ENCODE peak calls at places on chromosome 13, in eight cellular contexts. One of them, this sample, is unnamed.

GRCh38 chr13:79631260-79631659 is 150.3 kb downstream of the NDFIP2 start:
- DNase-seq in stomach: no peak
- DNase-seq in heart left ventricle: no peak
- DNase-seq in HCT116: peak
- DNase-seq in transverse colon: no peak
- DNase-seq in IMR-90: peak
- DNase-seq in body of pancreas: no peak
- DNase-seq in Peyer's patch: no peak
- DNase-seq in this sample: no peak

GRCh38 chr13:50389726-50390125 is 374.5 kb downstream of the KCNRG start:
- DNase-seq in HCT116: no peak
- DNase-seq in heart left ventricle: no peak
- DNase-seq in IMR-90: no peak
- DNase-seq in body of pancreas: no peak
- DNase-seq in Peyer's patch: no peak
- DNase-seq in stomach: no peak
- DNase-seq in transverse colon: no peak
- DNase-seq in this sample: no peak

GRCh38 chr13:23377603-23378002 is 55.9 kb downstream of the SACS start:
- DNase-seq in transverse colon: no peak
- DNase-seq in HCT116: no peak
- DNase-seq in body of pancreas: no peak
- DNase-seq in Peyer's patch: no peak
- DNase-seq in IMR-90: no peak
- DNase-seq in heart left ventricle: no peak
- DNase-seq in stomach: no peak
- DNase-seq in this sample: no peak

GRCh38 chr13:114257014-114257413 is 22.3 kb downstream of the CDC16 start:
- DNase-seq in IMR-90: no peak
- DNase-seq in HCT116: no peak
- DNase-seq in heart left ventricle: no peak
- DNase-seq in body of pancreas: no peak
- DNase-seq in stomach: no peak
- DNase-seq in Peyer's patch: no peak
- DNase-seq in transverse colon: no peak
- DNase-seq in this sample: no peak

GRCh38 chr13:45575830-45576180 is 39.7 kb downstream of the ERICH6B start:
- DNase-seq in stomach: no peak
- DNase-seq in transverse colon: no peak
- DNase-seq in Peyer's patch: no peak
- DNase-seq in HCT116: no peak
- DNase-seq in body of pancreas: no peak
- DNase-seq in heart left ventricle: no peak
- DNase-seq in IMR-90: no peak
- DNase-seq in this sample: no peak

GRCh38 chr13:30908416-30908980 is 2.4 kb downstream of the MEDAG start:
- DNase-seq in heart left ventricle: no peak
- DNase-seq in IMR-90: peak
- DNase-seq in Peyer's patch: no peak
- DNase-seq in transverse colon: no peak
- DNase-seq in body of pancreas: no peak
- DNase-seq in stomach: no peak
- DNase-seq in HCT116: no peak
- DNase-seq in this sample: no peak

GRCh38 chr13:42592915-42593718 is 19.2 kb downstream of the TNFSF11 start:
- DNase-seq in IMR-90: no peak
- DNase-seq in transverse colon: no peak
- DNase-seq in heart left ventricle: no peak
- DNase-seq in Peyer's patch: no peak
- DNase-seq in stomach: no peak
- DNase-seq in body of pancreas: no peak
- DNase-seq in HCT116: no peak
- DNase-seq in this sample: no peak

GRCh38 chr13:46751811-46752635 is 44.9 kb downstream of the ESD start:
- DNase-seq in transverse colon: no peak
- DNase-seq in IMR-90: peak
- DNase-seq in body of pancreas: no peak
- DNase-seq in heart left ventricle: no peak
- DNase-seq in HCT116: no peak
- DNase-seq in Peyer's patch: peak
- DNase-seq in stomach: no peak
- DNase-seq in this sample: no peak

GRCh38 chr13:37216340-37216739 is 110.9 kb upstream of the CSNK1A1L start:
- DNase-seq in heart left ventricle: no peak
- DNase-seq in Peyer's patch: no peak
- DNase-seq in transverse colon: no peak
- DNase-seq in body of pancreas: no peak
- DNase-seq in HCT116: no peak
- DNase-seq in stomach: no peak
- DNase-seq in IMR-90: no peak
- DNase-seq in this sample: no peak

GRCh38 chr13:31675521-31675953 is 63.8 kb upstream of the RXFP2 start:
- DNase-seq in HCT116: no peak
- DNase-seq in transverse colon: no peak
- DNase-seq in heart left ventricle: no peak
- DNase-seq in stomach: no peak
- DNase-seq in body of pancreas: no peak
- DNase-seq in Peyer's patch: no peak
- DNase-seq in IMR-90: no peak
- DNase-seq in this sample: no peak

GRCh38 chr13:23098508-23098907 is 82.3 kb upstream of the SGCG start:
- DNase-seq in stomach: no peak
- DNase-seq in Peyer's patch: no peak
- DNase-seq in HCT116: no peak
- DNase-seq in body of pancreas: no peak
- DNase-seq in transverse colon: no peak
- DNase-seq in heart left ventricle: no peak
- DNase-seq in IMR-90: no peak
- DNase-seq in this sample: no peak

GRCh38 chr13:33152389-33152788 is 133.2 kb downstream of the STARD13 start:
- DNase-seq in heart left ventricle: no peak
- DNase-seq in HCT116: no peak
- DNase-seq in body of pancreas: no peak
- DNase-seq in stomach: no peak
- DNase-seq in IMR-90: no peak
- DNase-seq in transverse colon: no peak
- DNase-seq in Peyer's patch: no peak
- DNase-seq in this sample: no peak

GRCh38 chr13:94323746-94324408 is 155.6 kb downstream of the DCT start:
- DNase-seq in HCT116: no peak
- DNase-seq in transverse colon: no peak
- DNase-seq in heart left ventricle: no peak
- DNase-seq in stomach: no peak
- DNase-seq in IMR-90: no peak
- DNase-seq in body of pancreas: no peak
- DNase-seq in Peyer's patch: peak
- DNase-seq in this sample: no peak

GRCh38 chr13:30618186-30618937 is 642 bp downstream of the USPL1 start:
- DNase-seq in HCT116: no peak
- DNase-seq in IMR-90: no peak
- DNase-seq in Peyer's patch: peak
- DNase-seq in heart left ventricle: no peak
- DNase-seq in transverse colon: peak
- DNase-seq in stomach: peak
- DNase-seq in body of pancreas: peak
- DNase-seq in this sample: peak

GRCh38 chr13:92806215-92806614 is 420.4 kb upstream of the GPC6 start:
- DNase-seq in Peyer's patch: no peak
- DNase-seq in body of pancreas: no peak
- DNase-seq in heart left ventricle: no peak
- DNase-seq in HCT116: no peak
- DNase-seq in stomach: no peak
- DNase-seq in IMR-90: no peak
- DNase-seq in transverse colon: no peak
- DNase-seq in this sample: no peak

GRCh38 chr13:74550039-74550438 is 415.8 kb upstream of the KLF12 start:
- DNase-seq in IMR-90: no peak
- DNase-seq in heart left ventricle: no peak
- DNase-seq in transverse colon: no peak
- DNase-seq in HCT116: no peak
- DNase-seq in Peyer's patch: no peak
- DNase-seq in stomach: no peak
- DNase-seq in body of pancreas: no peak
- DNase-seq in this sample: no peak

GRCh38 chr13:41668130-41668757 is 210.9 kb downstream of the RGCC start:
- DNase-seq in HCT116: peak
- DNase-seq in stomach: peak
- DNase-seq in heart left ventricle: no peak
- DNase-seq in transverse colon: peak
- DNase-seq in Peyer's patch: no peak
- DNase-seq in body of pancreas: peak
- DNase-seq in IMR-90: peak
- DNase-seq in this sample: peak

GRCh38 chr13:41145136-41145908 is 12.7 kb upstream of the KBTBD6 start:
- DNase-seq in Peyer's patch: no peak
- DNase-seq in heart left ventricle: no peak
- DNase-seq in stomach: no peak
- DNase-seq in body of pancreas: no peak
- DNase-seq in HCT116: no peak
- DNase-seq in transverse colon: no peak
- DNase-seq in IMR-90: peak
- DNase-seq in this sample: no peak

GRCh38 chr13:106772202-106772601 is 204.3 kb upstream of the ARGLU1 start:
- DNase-seq in stomach: no peak
- DNase-seq in IMR-90: no peak
- DNase-seq in heart left ventricle: no peak
- DNase-seq in HCT116: no peak
- DNase-seq in Peyer's patch: no peak
- DNase-seq in transverse colon: no peak
- DNase-seq in body of pancreas: no peak
- DNase-seq in this sample: no peak

GRCh38 chr13:30615851-30616311 is 1.8 kb upstream of the USPL1 start:
- DNase-seq in HCT116: no peak
- DNase-seq in stomach: no peak
- DNase-seq in body of pancreas: no peak
- DNase-seq in transverse colon: no peak
- DNase-seq in heart left ventricle: no peak
- DNase-seq in Peyer's patch: no peak
- DNase-seq in IMR-90: peak
- DNase-seq in this sample: no peak

GRCh38 chr13:38905861-38906260 is 84.8 kb downstream of the STOML3 start:
- DNase-seq in transverse colon: no peak
- DNase-seq in body of pancreas: no peak
- DNase-seq in IMR-90: no peak
- DNase-seq in stomach: no peak
- DNase-seq in HCT116: no peak
- DNase-seq in heart left ventricle: no peak
- DNase-seq in Peyer's patch: no peak
- DNase-seq in this sample: no peak

GRCh38 chr13:79776538-79776937 is 295.6 kb downstream of the NDFIP2 start:
- DNase-seq in HCT116: no peak
- DNase-seq in transverse colon: peak
- DNase-seq in Peyer's patch: no peak
- DNase-seq in body of pancreas: no peak
- DNase-seq in heart left ventricle: no peak
- DNase-seq in stomach: no peak
- DNase-seq in IMR-90: peak
- DNase-seq in this sample: no peak

GRCh38 chr13:71611292-71611691 is 255.7 kb downstream of the DACH1 start:
- DNase-seq in HCT116: no peak
- DNase-seq in IMR-90: no peak
- DNase-seq in Peyer's patch: no peak
- DNase-seq in heart left ventricle: no peak
- DNase-seq in transverse colon: no peak
- DNase-seq in body of pancreas: no peak
- DNase-seq in stomach: no peak
- DNase-seq in this sample: no peak

GRCh38 chr13:46797468-46798237 is 692 bp upstream of the ESD start:
- DNase-seq in heart left ventricle: no peak
- DNase-seq in stomach: no peak
- DNase-seq in HCT116: no peak
- DNase-seq in Peyer's patch: no peak
- DNase-seq in body of pancreas: no peak
- DNase-seq in transverse colon: no peak
- DNase-seq in IMR-90: peak
- DNase-seq in this sample: no peak

GRCh38 chr13:40158218-40158617 is 502.8 kb downstream of the COG6 start:
- DNase-seq in IMR-90: no peak
- DNase-seq in Peyer's patch: no peak
- DNase-seq in heart left ventricle: no peak
- DNase-seq in stomach: no peak
- DNase-seq in body of pancreas: peak
- DNase-seq in transverse colon: no peak
- DNase-seq in HCT116: no peak
- DNase-seq in this sample: no peak

GRCh38 chr13:39245688-39246087 is 207.4 kb downstream of the NHLRC3 start:
- DNase-seq in stomach: no peak
- DNase-seq in IMR-90: no peak
- DNase-seq in Peyer's patch: no peak
- DNase-seq in transverse colon: no peak
- DNase-seq in heart left ventricle: no peak
- DNase-seq in body of pancreas: no peak
- DNase-seq in HCT116: no peak
- DNase-seq in this sample: no peak

GRCh38 chr13:95115525-95115924 is 185.7 kb downstream of the ABCC4 start:
- DNase-seq in heart left ventricle: no peak
- DNase-seq in stomach: peak
- DNase-seq in HCT116: no peak
- DNase-seq in body of pancreas: no peak
- DNase-seq in IMR-90: no peak
- DNase-seq in Peyer's patch: no peak
- DNase-seq in transverse colon: peak
- DNase-seq in this sample: no peak

GRCh38 chr13:113046883-113047244 is 58.7 kb upstream of the F7 start:
- DNase-seq in stomach: no peak
- DNase-seq in HCT116: no peak
- DNase-seq in Peyer's patch: no peak
- DNase-seq in body of pancreas: no peak
- DNase-seq in heart left ventricle: peak
- DNase-seq in IMR-90: no peak
- DNase-seq in transverse colon: no peak
- DNase-seq in this sample: no peak
- H3K27ac ChIP-seq in stomach: no peak
- H3K27ac ChIP-seq in HCT116: no peak
- H3K27ac ChIP-seq in Peyer's patch: no peak
- H3K27ac ChIP-seq in body of pancreas: no peak
- H3K27ac ChIP-seq in heart left ventricle: no peak
- H3K27ac ChIP-seq in IMR-90: no peak
- H3K27ac ChIP-seq in transverse colon: no peak
- H3K27ac ChIP-seq in this sample: no peak

GRCh38 chr13:52454459-52454824 is 836 bp upstream of the CKAP2 start:
- DNase-seq in heart left ventricle: no peak
- DNase-seq in IMR-90: peak
- DNase-seq in HCT116: no peak
- DNase-seq in stomach: no peak
- DNase-seq in Peyer's patch: peak
- DNase-seq in transverse colon: peak
- DNase-seq in body of pancreas: no peak
- DNase-seq in this sample: no peak
- TF ChIP-seq POLR2A in heart left ventricle: no peak
- TF ChIP-seq POLR2A in IMR-90: no peak
- TF ChIP-seq POLR2A in HCT116: no peak
- TF ChIP-seq POLR2A in stomach: no peak
- TF ChIP-seq POLR2A in Peyer's patch: no peak
- TF ChIP-seq POLR2A in transverse colon: no peak
- TF ChIP-seq POLR2A in body of pancreas: no peak
- TF ChIP-seq POLR2A in this sample: no peak

GRCh38 chr13:51730927-51731326 is 73.0 kb downstream of the DHRS12 start:
- DNase-seq in Peyer's patch: no peak
- DNase-seq in heart left ventricle: no peak
- DNase-seq in IMR-90: no peak
- DNase-seq in body of pancreas: no peak
- DNase-seq in HCT116: no peak
- DNase-seq in transverse colon: no peak
- DNase-seq in stomach: no peak
- DNase-seq in this sample: no peak
- H3K27ac ChIP-seq in Peyer's patch: peak
- H3K27ac ChIP-seq in heart left ventricle: peak
- H3K27ac ChIP-seq in IMR-90: peak
- H3K27ac ChIP-seq in body of pancreas: peak
- H3K27ac ChIP-seq in HCT116: no peak
- H3K27ac ChIP-seq in transverse colon: peak
- H3K27ac ChIP-seq in stomach: peak
- H3K27ac ChIP-seq in this sample: peak

GRCh38 chr13:67230243-67230773 is at the start of gene PCDH9:
- DNase-seq in HCT116: no peak
- DNase-seq in body of pancreas: peak
- DNase-seq in transverse colon: peak
- DNase-seq in stomach: peak
- DNase-seq in Peyer's patch: peak
- DNase-seq in heart left ventricle: peak
- DNase-seq in IMR-90: peak
- DNase-seq in this sample: peak
- TF ChIP-seq POLR2A in HCT116: no peak
- TF ChIP-seq POLR2A in body of pancreas: peak
- TF ChIP-seq POLR2A in transverse colon: peak
- TF ChIP-seq POLR2A in stomach: peak
- TF ChIP-seq POLR2A in Peyer's patch: peak
- TF ChIP-seq POLR2A in heart left ventricle: peak
- TF ChIP-seq POLR2A in IMR-90: peak
- TF ChIP-seq POLR2A in this sample: peak

This sample was measured in sigmoid colon.